ENCODE peak calls at places on chromosomes 7 and 10, in four cellular contexts. L, J, S and D are unnamed samples.

GRCh38 chr7:139635521-139636240 is 112.2 kb downstream of the CLEC2L start:
- DNase-seq in L (no peak), S (no peak), J (no peak), D (no peak)

GRCh38 chr7:150975536-150976285 is 2.4 kb downstream of the KCNH2 start:
- DNase-seq in J (no peak), S (no peak), L (no peak), D (no peak)

GRCh38 chr7:6175642-6176041 is 96.8 kb downstream of the CYTH3 start:
- DNase-seq in L (peak; percentile 77), S (no peak), J (peak; percentile 73), D (peak; percentile 46)

GRCh38 chr10:88705951-88706350 is at the start of gene LIPK:
- DNase-seq in S (no peak), J (no peak), L (no peak), D (no peak)

GRCh38 chr7:81075150-81075549 is 156.3 kb upstream of the SEMA3C start:
- DNase-seq in S (no peak), J (peak; percentile 11), L (peak; percentile 24), D (peak; percentile 6)

GRCh38 chr7:50204576-50204975 is 99.9 kb upstream of the IKZF1 start:
- DNase-seq in S (no peak), L (no peak), J (no peak), D (no peak)

GRCh38 chr10:83959330-83959729 is 180.0 kb upstream of the GHITM start:
- DNase-seq in J (no peak), S (no peak), L (no peak), D (no peak)

GRCh38 chr10:96493871-96494525 is 19.7 kb downstream of the TLL2 start:
- DNase-seq in L (no peak), S (no peak), J (no peak), D (no peak)

GRCh38 chr7:112938895-112939588 is 147.6 kb downstream of the GPR85 start:
- DNase-seq in J (peak; percentile 35), S (peak; percentile 67), L (peak; percentile 47), D (peak; percentile 56)

GRCh38 chr7:38432080-38432479 is 158.6 kb upstream of the TARP start:
- DNase-seq in L (no peak), J (no peak), S (no peak), D (no peak)

GRCh38 chr7:46610746-46611145 is 689.7 kb upstream of the IGFBP3 start:
- DNase-seq in J (no peak), S (no peak), L (no peak), D (no peak)

GRCh38 chr10:86786368-86786767 is 29.9 kb downstream of the BMPR1A start:
- DNase-seq in L (no peak), J (peak; percentile 14), S (no peak), D (no peak)

GRCh38 chr10:73589538-73590126 is 1.5 kb downstream of the USP54 start:
- DNase-seq in S (no peak), J (peak; percentile 80), L (no peak), D (peak; percentile 19)

GRCh38 chr7:135238112-135238744 is 4.6 kb downstream of the STRA8 start:
- DNase-seq in J (no peak), L (no peak), S (no peak), D (no peak)

GRCh38 chr10:129570185-129570584 is 103.1 kb downstream of the MGMT start:
- DNase-seq in S (no peak), J (no peak), L (no peak), D (no peak)

GRCh38 chr10:77187376-77187999 is 450.1 kb downstream of the KCNMA1 start:
- DNase-seq in J (no peak), S (no peak), L (no peak), D (no peak)

GRCh38 chr7:18175801-18176450 is 148.3 kb upstream of the PRPS1L1 start:
- DNase-seq in L (no peak), S (no peak), J (no peak), D (no peak)

GRCh38 chr10:34689053-34689452 is 126.0 kb downstream of the PARD3 start:
- DNase-seq in J (peak; percentile 83), S (no peak), L (peak; percentile 71), D (no peak)